ENCODE peak calls at places on chromosomes 1 and 21, in five cellular contexts. N is breast epithelium; H is CD8-positive, alpha-beta T cell; R is tibial artery; G is heart right ventricle. C is an unnamed sample. For H3K36me3, the result is how much of the 10 kb centered on the place peaks cover.

GRCh38 chr1:239587066-239587465 is 200.7 kb downstream of the CHRM3 start:
- DNase-seq in N (no peak), H (peak), R (no peak), G (no peak), C (no peak)

GRCh38 chr1:90717665-90718410 is 736 bp upstream of the BARHL2 start:
- DNase-seq in N (no peak), H (no peak), R (no peak), G (no peak), C (no peak)

GRCh38 chr1:14598498-14599172 is at the start of gene KAZN:
- DNase-seq in N (peak), H (no peak), R (no peak), G (no peak), C (peak)

GRCh38 chr1:171138973-171139372 is 46.1 kb upstream of the FMO2 start:
- DNase-seq in N (no peak), H (no peak), R (no peak), G (no peak), C (no peak)

GRCh38 chr21:36028127-36029069 is 31.9 kb downstream of the SETD4 start:
- DNase-seq in N (peak), H (peak), R (peak), G (peak), C (peak)

GRCh38 chr21:42861311-42862122 is 17.8 kb downstream of the WDR4 start:
- DNase-seq in N (no peak), H (no peak), R (no peak), G (no peak), C (no peak)

GRCh38 chr1:57889686-57890360 is 466.0 kb upstream of the DAB1 start:
- DNase-seq in N (no peak), H (no peak), R (no peak), G (no peak), C (no peak)

GRCh38 chr1:17181785-17182464 is 23.0 kb upstream of the PADI1 start:
- DNase-seq in N (no peak), H (no peak), R (no peak), G (no peak), C (no peak)

GRCh38 chr1:220219865-220220698 is 52.2 kb downstream of the RAB3GAP2 start:
- DNase-seq in N (no peak), H (no peak), R (no peak), G (no peak), C (no peak)

GRCh38 chr1:208105756-208106155 is 138.4 kb downstream of the PLXNA2 start:
- DNase-seq in N (no peak), H (no peak), R (no peak), G (no peak), C (no peak)
- H3K36me3 ChIP-seq in N (under half), H (under half), R (under half), G (under half), C (under half)

GRCh38 chr1:39352881-39353280 is 138.6 kb upstream of the BMP8A start:
- DNase-seq in N (no peak), H (no peak), R (no peak), G (no peak), C (no peak)
- H3K36me3 ChIP-seq in N (under half), H (half or more), R (half or more), G (under half), C (under half)

DNA sequence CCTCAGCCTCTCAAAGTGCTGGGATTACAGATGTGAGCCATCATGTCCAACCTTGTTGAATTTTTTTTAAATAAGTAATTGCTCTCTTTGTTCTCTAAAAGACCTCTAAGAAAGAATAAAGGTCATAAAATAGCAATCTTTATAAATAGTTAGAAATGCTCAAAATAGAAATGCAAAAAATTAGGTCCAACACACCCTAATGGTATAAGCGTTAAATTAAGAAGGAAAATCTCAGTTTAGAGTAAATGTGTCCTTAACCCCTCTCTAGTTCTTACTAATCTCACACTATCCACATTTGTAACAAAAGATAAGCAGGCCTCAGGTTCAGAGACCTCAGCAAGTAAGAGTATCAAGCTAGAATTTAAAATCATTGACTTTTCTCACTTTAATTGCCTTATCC is 38.3 kb upstream of the GLIS1 start:
- DNase-seq in N (no peak), H (no peak), R (no peak), G (no peak), C (no peak)
- H3K36me3 ChIP-seq in N (under half), H (under half), R (under half), G (under half), C (under half)

DNA sequence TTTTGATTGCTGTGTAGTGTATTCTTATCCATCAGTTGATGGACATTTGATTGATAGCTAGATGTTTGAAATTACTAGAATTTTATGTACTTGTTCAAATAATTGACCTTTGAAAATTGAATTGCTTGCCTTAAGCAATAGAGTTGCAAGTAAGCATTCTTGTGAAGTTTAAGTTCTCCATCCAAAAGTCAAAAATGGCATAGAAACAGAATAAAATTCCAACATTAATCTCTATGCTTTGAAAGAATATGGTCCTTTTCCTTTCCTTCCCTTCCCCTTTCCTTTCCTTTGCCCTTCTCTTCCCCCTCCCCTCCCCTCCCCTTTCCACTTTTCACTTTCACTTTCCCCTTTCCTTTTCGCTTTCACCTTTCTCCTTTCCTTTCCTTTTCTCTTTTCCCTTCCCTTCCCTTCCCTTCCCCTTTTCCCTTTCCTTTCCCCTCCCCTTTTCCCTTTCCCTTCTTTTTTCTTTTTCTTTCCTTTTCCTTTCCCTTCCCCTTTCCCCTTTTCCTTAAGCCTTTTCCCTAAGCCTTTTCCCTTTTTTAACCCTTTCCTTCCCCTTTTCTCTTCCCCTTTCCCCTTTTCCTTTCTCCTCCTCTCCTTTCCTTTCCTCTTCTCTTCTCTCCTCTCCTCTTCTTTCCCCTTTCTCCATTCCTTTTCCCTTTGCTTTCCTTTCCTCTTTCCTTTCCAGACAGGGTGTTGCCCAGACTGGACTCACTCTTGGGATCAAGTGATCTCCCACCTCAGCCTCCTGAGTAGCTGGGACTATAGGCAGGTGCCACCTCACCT is 67.4 kb downstream of the SASS6 start:
- DNase-seq in N (no peak), H (no peak), R (no peak), G (no peak), C (no peak)
- H3K36me3 ChIP-seq in N (under half), H (under half), R (half or more), G (under half), C (under half)